ENCODE peak calls at places on chromosome 18, in four cellular contexts. One of them, this sample, is unnamed.

GRCh38 chr18:68800075-68800474 is 2.2 kb downstream of the CCDC102B start:
- DNase-seq in mammary epithelial cell: no peak
- DNase-seq in D721Med: no peak
- DNase-seq in brain microvascular endothelial cell: no peak
- DNase-seq in this sample: no peak

GRCh38 chr18:489244-490023 is 11.1 kb downstream of the COLEC12 start:
- DNase-seq in mammary epithelial cell: no peak
- DNase-seq in D721Med: no peak
- DNase-seq in brain microvascular endothelial cell: peak
- DNase-seq in this sample: no peak

GRCh38 chr18:56992777-56993176 is 154.1 kb upstream of the BOD1L2 start:
- DNase-seq in D721Med: no peak
- DNase-seq in mammary epithelial cell: peak
- DNase-seq in brain microvascular endothelial cell: no peak
- DNase-seq in this sample: no peak

GRCh38 chr18:27602092-27602491 is 417.0 kb upstream of the CHST9 start:
- DNase-seq in D721Med: no peak
- DNase-seq in brain microvascular endothelial cell: no peak
- DNase-seq in mammary epithelial cell: no peak
- DNase-seq in this sample: no peak

GRCh38 chr18:57431512-57432080 is 3.6 kb upstream of the ONECUT2 start:
- DNase-seq in mammary epithelial cell: no peak
- DNase-seq in D721Med: no peak
- DNase-seq in brain microvascular endothelial cell: no peak
- DNase-seq in this sample: no peak

GRCh38 chr18:27605107-27605834 is 420.2 kb upstream of the CHST9 start:
- DNase-seq in D721Med: no peak
- DNase-seq in mammary epithelial cell: peak
- DNase-seq in brain microvascular endothelial cell: peak
- DNase-seq in this sample: peak

GRCh38 chr18:70329076-70329475 is 40.2 kb downstream of the SOCS6 start:
- DNase-seq in brain microvascular endothelial cell: no peak
- DNase-seq in D721Med: no peak
- DNase-seq in mammary epithelial cell: no peak
- DNase-seq in this sample: no peak

GRCh38 chr18:55380574-55380973 is 207.4 kb downstream of the TCF4 start:
- DNase-seq in D721Med: no peak
- DNase-seq in mammary epithelial cell: no peak
- DNase-seq in brain microvascular endothelial cell: no peak
- DNase-seq in this sample: no peak

GRCh38 chr18:23311346-23312103 is 141.6 kb upstream of the RIOK3 start:
- DNase-seq in D721Med: no peak
- DNase-seq in brain microvascular endothelial cell: peak
- DNase-seq in mammary epithelial cell: peak
- DNase-seq in this sample: peak

GRCh38 chr18:37380546-37381110 is 185.0 kb downstream of the CELF4 start:
- DNase-seq in D721Med: no peak
- DNase-seq in mammary epithelial cell: no peak
- DNase-seq in brain microvascular endothelial cell: no peak
- DNase-seq in this sample: no peak

GRCh38 chr18:61329398-61329797 is 3.8 kb upstream of the CDH20 start:
- DNase-seq in brain microvascular endothelial cell: no peak
- DNase-seq in mammary epithelial cell: no peak
- DNase-seq in D721Med: no peak
- DNase-seq in this sample: no peak

GRCh38 chr18:60978338-60978737 is 354.9 kb upstream of the CDH20 start:
- DNase-seq in brain microvascular endothelial cell: peak
- DNase-seq in D721Med: no peak
- DNase-seq in mammary epithelial cell: peak
- DNase-seq in this sample: peak

GRCh38 chr18:28159055-28159454 is 17.9 kb downstream of the CDH2 start:
- DNase-seq in brain microvascular endothelial cell: no peak
- DNase-seq in mammary epithelial cell: no peak
- DNase-seq in D721Med: no peak
- DNase-seq in this sample: no peak

GRCh38 chr18:65523461-65523860 is 227.4 kb upstream of the CDH7 start:
- DNase-seq in mammary epithelial cell: no peak
- DNase-seq in brain microvascular endothelial cell: no peak
- DNase-seq in D721Med: no peak
- DNase-seq in this sample: no peak
- TF ChIP-seq CTCF in mammary epithelial cell: no peak
- TF ChIP-seq CTCF in brain microvascular endothelial cell: no peak
- TF ChIP-seq CTCF in D721Med: no peak
- TF ChIP-seq CTCF in this sample: peak

GRCh38 chr18:76657428-76657827 is 162.4 kb upstream of the ZNF516 start:
- DNase-seq in D721Med: no peak
- DNase-seq in mammary epithelial cell: no peak
- DNase-seq in brain microvascular endothelial cell: no peak
- DNase-seq in this sample: no peak

GRCh38 chr18:76656925-76657324 is 161.9 kb upstream of the ZNF516 start:
- DNase-seq in mammary epithelial cell: no peak
- DNase-seq in D721Med: no peak
- DNase-seq in brain microvascular endothelial cell: no peak
- DNase-seq in this sample: no peak

GRCh38 chr18:76657911-76658475 is 163.0 kb upstream of the ZNF516 start:
- DNase-seq in mammary epithelial cell: no peak
- DNase-seq in D721Med: no peak
- DNase-seq in brain microvascular endothelial cell: no peak
- DNase-seq in this sample: peak

GRCh38 chr18:76660571-76661192 is 161.7 kb upstream of the ZNF236 start:
- DNase-seq in mammary epithelial cell: no peak
- DNase-seq in brain microvascular endothelial cell: no peak
- DNase-seq in D721Med: no peak
- DNase-seq in this sample: no peak

DNA sequence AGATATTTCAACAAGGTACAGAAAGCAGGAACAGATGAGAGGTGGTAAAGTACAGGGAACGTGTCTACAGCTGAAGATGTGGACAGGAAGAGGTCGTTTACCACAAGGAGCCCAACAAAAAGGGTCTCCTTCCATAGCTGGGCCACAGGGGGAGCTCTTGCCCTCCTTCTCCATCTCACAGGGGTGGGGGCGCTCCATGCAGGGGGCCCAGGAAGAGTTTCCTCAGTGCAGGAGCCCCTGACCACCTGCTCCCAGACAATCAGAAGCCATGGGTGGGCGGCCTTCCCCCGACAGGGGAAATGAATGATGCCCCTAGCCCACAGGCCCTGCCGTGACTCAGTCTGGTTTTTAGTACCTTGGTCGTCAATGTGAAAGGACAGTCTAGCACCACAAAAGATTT is 163.6 kb upstream of the ZNF516 start:
- DNase-seq in D721Med: peak
- DNase-seq in brain microvascular endothelial cell: no peak
- DNase-seq in mammary epithelial cell: no peak
- DNase-seq in this sample: no peak
- TF ChIP-seq CTCF in D721Med: peak
- TF ChIP-seq CTCF in brain microvascular endothelial cell: peak
- TF ChIP-seq CTCF in mammary epithelial cell: no peak
- TF ChIP-seq CTCF in this sample: peak

GRCh38 chr18:46291149-46291548 is 187.0 kb downstream of the HAUS1 start:
- DNase-seq in mammary epithelial cell: no peak
- DNase-seq in D721Med: no peak
- DNase-seq in brain microvascular endothelial cell: no peak
- DNase-seq in this sample: no peak
- TF ChIP-seq CTCF in mammary epithelial cell: no peak
- TF ChIP-seq CTCF in D721Med: no peak
- TF ChIP-seq CTCF in brain microvascular endothelial cell: no peak
- TF ChIP-seq CTCF in this sample: no peak

DNA sequence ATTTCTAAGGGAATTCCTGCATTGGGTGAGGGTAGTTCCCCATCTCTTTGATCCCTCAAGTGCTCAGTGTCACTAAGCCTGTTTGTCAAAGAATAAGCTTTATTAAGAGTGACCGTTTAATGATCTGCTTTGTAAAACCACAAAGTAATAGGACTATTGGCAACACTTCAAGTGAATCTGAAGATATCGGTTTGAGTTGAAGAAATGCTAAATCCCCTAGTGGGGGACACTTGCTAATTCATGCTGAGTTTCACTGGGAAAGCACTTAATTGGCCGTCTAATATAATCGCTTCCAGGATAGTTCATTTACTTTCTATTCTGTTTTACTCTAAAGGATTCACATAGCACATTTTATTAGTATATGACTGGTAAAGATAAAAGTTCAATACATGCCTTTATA is 54.4 kb downstream of the DTNA start:
- DNase-seq in brain microvascular endothelial cell: no peak
- DNase-seq in mammary epithelial cell: no peak
- DNase-seq in D721Med: no peak
- DNase-seq in this sample: peak
- TF ChIP-seq CTCF in brain microvascular endothelial cell: peak
- TF ChIP-seq CTCF in mammary epithelial cell: no peak
- TF ChIP-seq CTCF in D721Med: no peak
- TF ChIP-seq CTCF in this sample: peak

GRCh38 chr18:13435596-13436333 is 217.2 kb downstream of the LDLRAD4 start:
- DNase-seq in mammary epithelial cell: peak
- DNase-seq in D721Med: no peak
- DNase-seq in brain microvascular endothelial cell: peak
- DNase-seq in this sample: peak

GRCh38 chr18:13437801-13438506 is 219.4 kb downstream of the LDLRAD4 start:
- DNase-seq in brain microvascular endothelial cell: no peak
- DNase-seq in D721Med: no peak
- DNase-seq in mammary epithelial cell: no peak
- DNase-seq in this sample: no peak

GRCh38 chr18:13437034-13437433 is 218.5 kb downstream of the LDLRAD4 start:
- DNase-seq in mammary epithelial cell: no peak
- DNase-seq in brain microvascular endothelial cell: no peak
- DNase-seq in D721Med: no peak
- DNase-seq in this sample: no peak

GRCh38 chr18:13434854-13435253 is 216.3 kb downstream of the LDLRAD4 start:
- DNase-seq in mammary epithelial cell: no peak
- DNase-seq in brain microvascular endothelial cell: no peak
- DNase-seq in D721Med: no peak
- DNase-seq in this sample: no peak

GRCh38 chr18:13436596-13436995 is 218.0 kb downstream of the LDLRAD4 start:
- DNase-seq in mammary epithelial cell: no peak
- DNase-seq in D721Med: no peak
- DNase-seq in brain microvascular endothelial cell: no peak
- DNase-seq in this sample: no peak
- TF ChIP-seq CTCF in mammary epithelial cell: no peak
- TF ChIP-seq CTCF in D721Med: no peak
- TF ChIP-seq CTCF in brain microvascular endothelial cell: no peak
- TF ChIP-seq CTCF in this sample: no peak

GRCh38 chr18:49166327-49166726 is 215.6 kb upstream of the SMAD7 start:
- DNase-seq in D721Med: no peak
- DNase-seq in brain microvascular endothelial cell: no peak
- DNase-seq in mammary epithelial cell: no peak
- DNase-seq in this sample: no peak

GRCh38 chr18:49160075-49160930 is 209.5 kb upstream of the SMAD7 start:
- DNase-seq in D721Med: no peak
- DNase-seq in mammary epithelial cell: no peak
- DNase-seq in brain microvascular endothelial cell: no peak
- DNase-seq in this sample: no peak

GRCh38 chr18:49161627-49162026 is 210.9 kb upstream of the SMAD7 start:
- DNase-seq in mammary epithelial cell: peak
- DNase-seq in D721Med: no peak
- DNase-seq in brain microvascular endothelial cell: peak
- DNase-seq in this sample: no peak

GRCh38 chr18:49164738-49165137 is 214.0 kb upstream of the SMAD7 start:
- DNase-seq in mammary epithelial cell: no peak
- DNase-seq in D721Med: no peak
- DNase-seq in brain microvascular endothelial cell: no peak
- DNase-seq in this sample: no peak

GRCh38 chr18:49162226-49162848 is 211.6 kb upstream of the SMAD7 start:
- DNase-seq in D721Med: no peak
- DNase-seq in mammary epithelial cell: no peak
- DNase-seq in brain microvascular endothelial cell: no peak
- DNase-seq in this sample: no peak
- TF ChIP-seq CTCF in D721Med: no peak
- TF ChIP-seq CTCF in mammary epithelial cell: no peak
- TF ChIP-seq CTCF in brain microvascular endothelial cell: no peak
- TF ChIP-seq CTCF in this sample: no peak

DNA sequence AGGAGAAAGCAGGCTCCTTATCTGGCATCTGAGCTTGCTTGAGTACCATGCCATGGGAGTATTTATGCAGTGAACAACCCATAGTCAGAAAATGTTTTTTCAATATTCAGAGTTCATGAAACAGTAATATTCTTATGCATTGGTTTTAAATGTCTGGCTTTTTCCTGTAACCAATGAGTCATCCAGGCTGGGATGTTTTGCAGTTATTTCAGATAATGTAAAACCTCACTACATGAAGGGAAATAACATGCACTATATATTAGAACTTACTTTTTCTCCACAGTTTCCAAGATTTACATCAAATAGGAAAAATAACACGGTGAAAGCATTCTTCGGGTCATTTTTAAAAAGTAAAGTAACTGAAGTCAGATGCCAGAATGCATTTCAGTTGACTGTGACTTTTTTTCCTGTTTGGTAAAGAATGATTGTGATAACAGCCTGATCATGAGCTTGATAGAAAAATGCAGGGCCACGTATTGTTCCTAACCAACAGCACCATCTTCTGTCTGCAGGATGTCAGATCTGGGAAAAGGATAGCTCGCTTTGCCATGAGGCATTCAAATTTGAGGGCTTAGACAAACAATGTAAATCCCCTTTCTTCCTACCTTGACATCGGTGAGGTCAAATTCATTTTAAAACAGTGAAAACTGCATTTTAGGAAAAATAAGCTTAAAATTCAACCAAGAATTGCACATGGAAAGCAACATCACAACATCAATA is 152.8 kb downstream of the DSC3 start:
- DNase-seq in brain microvascular endothelial cell: peak
- DNase-seq in mammary epithelial cell: peak
- DNase-seq in D721Med: no peak
- DNase-seq in this sample: no peak
- TF ChIP-seq CTCF in brain microvascular endothelial cell: peak
- TF ChIP-seq CTCF in mammary epithelial cell: peak
- TF ChIP-seq CTCF in D721Med: peak
- TF ChIP-seq CTCF in this sample: peak

GRCh38 chr18:11570073-11570588 is 39.3 kb upstream of the SLC35G4 start:
- DNase-seq in mammary epithelial cell: no peak
- DNase-seq in brain microvascular endothelial cell: no peak
- DNase-seq in D721Med: no peak
- DNase-seq in this sample: no peak

GRCh38 chr18:11567391-11567790 is 42.0 kb upstream of the SLC35G4 start:
- DNase-seq in D721Med: no peak
- DNase-seq in brain microvascular endothelial cell: no peak
- DNase-seq in mammary epithelial cell: no peak
- DNase-seq in this sample: no peak

GRCh38 chr18:11572201-11572600 is 37.2 kb upstream of the SLC35G4 start:
- DNase-seq in D721Med: no peak
- DNase-seq in mammary epithelial cell: no peak
- DNase-seq in brain microvascular endothelial cell: no peak
- DNase-seq in this sample: no peak

GRCh38 chr18:11574545-11574944 is 34.9 kb upstream of the SLC35G4 start:
- DNase-seq in mammary epithelial cell: no peak
- DNase-seq in brain microvascular endothelial cell: no peak
- DNase-seq in D721Med: no peak
- DNase-seq in this sample: no peak

GRCh38 chr18:11570770-11571169 is 38.6 kb upstream of the SLC35G4 start:
- DNase-seq in D721Med: no peak
- DNase-seq in brain microvascular endothelial cell: peak
- DNase-seq in mammary epithelial cell: no peak
- DNase-seq in this sample: no peak
- TF ChIP-seq CTCF in D721Med: peak
- TF ChIP-seq CTCF in brain microvascular endothelial cell: peak
- TF ChIP-seq CTCF in mammary epithelial cell: peak
- TF ChIP-seq CTCF in this sample: peak

This sample was measured in retinal pigment epithelial cell.